ENCODE peak calls at places on chromosomes 4 and X, in five cellular contexts. A, Y, C, P and F are unnamed samples.
A peak's percentile ranks its signal among the peaks of the same experiment; 100 is the strongest.

GRCh38 chr4:46123872-46124755 is at the start of gene GABRG1:
- DNase-seq in A (no peak), Y (no peak), C (no peak), P (no peak), F (no peak)

GRCh38 chrX:53320543-53321215 is 39.3 kb upstream of the IQSEC2 start:
- DNase-seq in A (no peak), Y (no peak), C (no peak), P (no peak), F (no peak)

GRCh38 chr4:23068756-23069155 is 376.0 kb downstream of the GBA3 start:
- DNase-seq in A (no peak), Y (no peak), C (no peak), P (no peak), F (no peak)

GRCh38 chr4:47862297-47862696 is 24.4 kb upstream of the CORIN start:
- DNase-seq in A (no peak), Y (peak; percentile 80), C (peak; percentile 72), P (no peak), F (no peak)

GRCh38 chrX:76279007-76279406 is 106.1 kb downstream of the PBDC1 start:
- DNase-seq in A (peak; percentile 36), Y (peak; percentile 9), C (peak; percentile 39), P (peak; percentile 24), F (no peak)

GRCh38 chr4:10577495-10577894 is 107.1 kb downstream of the CLNK start:
- DNase-seq in A (no peak), Y (no peak), C (no peak), P (no peak), F (no peak)

GRCh38 chr4:144649646-144650045 is 3.7 kb downstream of the HHIP start:
- DNase-seq in A (no peak), Y (no peak), C (no peak), P (no peak), F (no peak)

GRCh38 chrX:10178866-10179463 is 22.2 kb downstream of the CLCN4 start:
- DNase-seq in A (no peak), Y (no peak), C (no peak), P (no peak), F (no peak)

GRCh38 chrX:154349979-154350378 is 24.5 kb downstream of the FLNA start:
- DNase-seq in A (no peak), Y (no peak), C (no peak), P (no peak), F (no peak)

GRCh38 chr4:71247706-71248105 is 91.1 kb upstream of the SLC4A4 start:
- DNase-seq in A (no peak), Y (no peak), C (no peak), P (no peak), F (no peak)

GRCh38 chr4:71255966-71256365 is 82.9 kb upstream of the SLC4A4 start:
- DNase-seq in A (no peak), Y (no peak), C (no peak), P (no peak), F (no peak)

GRCh38 chr4:71254451-71255012 is 84.3 kb upstream of the SLC4A4 start:
- DNase-seq in A (no peak), Y (no peak), C (no peak), P (no peak), F (no peak)

DNA sequence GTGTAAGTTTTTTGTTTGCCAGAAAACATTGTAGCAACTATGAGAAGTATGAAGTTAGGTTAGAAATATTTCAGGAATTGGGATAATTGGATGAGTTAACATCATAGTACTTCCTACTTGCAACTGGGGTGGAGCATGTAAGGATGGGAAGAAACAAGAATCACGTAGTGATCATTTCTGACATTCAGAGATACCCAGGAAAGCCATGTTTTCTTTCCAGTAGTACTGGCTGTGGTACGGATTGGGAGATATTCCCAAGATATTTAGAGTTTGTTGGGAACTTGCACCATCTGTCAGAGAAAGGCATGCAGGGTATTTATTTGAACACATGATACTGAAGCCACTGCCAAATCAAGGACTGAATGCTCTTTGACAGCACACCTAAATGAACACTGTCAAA is 87.6 kb upstream of the SLC4A4 start:
- DNase-seq in A (no peak), Y (peak; percentile 70), C (no peak), P (no peak), F (peak; percentile 78)
- H3K4me3 ChIP-seq in A (no peak overlapping the region), Y (no peak overlapping the region), C (no peak overlapping the region), P (no peak overlapping the region), F (no peak overlapping the region)

DNA sequence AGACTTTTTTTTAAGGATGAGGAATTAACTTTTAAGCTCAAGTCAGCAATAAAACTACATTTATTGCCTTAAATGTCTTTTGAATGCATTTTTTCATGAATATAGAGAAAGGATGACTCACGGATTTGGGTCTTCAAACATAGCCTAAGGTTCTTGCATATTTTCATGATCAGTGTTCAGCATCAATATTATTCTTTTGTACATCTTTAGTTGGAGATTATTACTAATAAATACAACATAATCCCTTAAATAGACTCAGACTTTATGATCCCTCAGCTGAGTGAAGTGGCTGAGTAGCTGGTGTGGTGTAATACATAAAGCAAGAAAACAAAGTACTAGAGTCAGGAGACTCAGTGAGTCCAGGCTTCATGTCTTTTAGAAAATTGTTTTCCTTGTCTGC is 78.2 kb upstream of the UNC5C start:
- DNase-seq in A (no peak), Y (no peak), C (peak; percentile 41), P (no peak), F (no peak)
- H3K27me3 ChIP-seq in A (no peaks in the 10 kb centered on the region), Y (no peaks in the 10 kb centered on the region), C (no peaks in the 10 kb centered on the region), P (no peaks in the 10 kb centered on the region), F (no peaks in the 10 kb centered on the region)

DNA sequence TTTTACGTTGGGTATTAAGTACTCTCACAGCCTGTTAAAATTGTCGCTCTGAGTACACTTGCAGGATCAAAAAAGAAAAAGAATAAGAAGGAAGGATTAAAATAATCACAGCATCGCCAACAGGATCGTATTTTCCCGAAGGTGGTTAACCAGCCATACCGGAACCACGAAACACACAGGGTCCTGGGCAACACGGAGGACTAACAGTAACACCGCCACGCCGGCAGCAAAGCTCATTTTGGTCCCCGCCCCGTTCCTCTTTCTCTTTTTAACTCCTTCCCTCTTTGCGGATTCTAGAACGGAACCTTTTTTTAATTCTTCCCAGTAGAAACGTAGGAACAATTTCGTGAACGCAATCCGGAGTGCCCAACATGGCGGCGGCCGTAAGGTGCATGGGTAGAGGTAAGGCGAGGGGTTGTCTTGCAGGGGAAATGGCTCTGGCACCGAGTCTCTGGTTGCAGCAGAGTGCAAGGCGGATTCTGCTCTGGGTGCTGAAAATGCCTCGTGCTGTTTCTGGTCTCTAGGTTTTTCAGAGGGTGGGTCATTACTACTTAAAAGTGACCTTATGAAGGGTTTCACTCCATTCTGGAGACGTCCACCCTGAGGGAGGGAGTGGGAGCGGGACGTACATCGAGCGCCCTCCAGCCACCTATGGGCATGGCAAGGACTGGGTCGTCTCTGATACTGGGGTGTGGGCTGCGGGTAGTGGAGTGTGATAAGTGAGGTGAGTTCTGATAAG is at the start of gene MRPL1:
- DNase-seq in A (peak; percentile 88), Y (peak; percentile 92), C (peak; percentile 94), P (peak; percentile 89), F (peak; percentile 77)
- TF ChIP-seq CTCF in A (no peak), Y (no peak), C (no peak), P (peak; percentile 13), F (no peak)

GRCh38 chr4:117545042-117545441 is 459.7 kb upstream of the TRAM1L1 start:
- DNase-seq in A (no peak), Y (peak; percentile 2), C (no peak), P (no peak), F (no peak)
- H3K4me3 ChIP-seq in A (no peak overlapping the region), Y (no peak overlapping the region), C (no peak overlapping the region), P (no peak overlapping the region), F (no peak overlapping the region)

GRCh38 chrX:97482901-97483300 is 599.2 kb downstream of the RPA4 start:
- DNase-seq in A (no peak), Y (no peak), C (no peak), P (no peak), F (no peak)
- H3K27me3 ChIP-seq in A (no peaks in the 10 kb centered on the region), Y (no peaks in the 10 kb centered on the region), C (no peaks in the 10 kb centered on the region), P (no peaks in the 10 kb centered on the region), F (no peaks in the 10 kb centered on the region)

GRCh38 chr4:7275490-7276154 is 83.3 kb downstream of the SORCS2 start:
- DNase-seq in A (no peak), Y (no peak), C (no peak), P (no peak), F (no peak)
- TF ChIP-seq CTCF in A (no peak), Y (peak; percentile 9), C (peak; percentile 15), P (no peak), F (no peak)

GRCh38 chr4:146945556-146946374 is at the start of gene TTC29:
- DNase-seq in A (peak; percentile 97), Y (peak; percentile 69), C (peak; percentile 89), P (peak; percentile 89), F (peak; percentile 29)
- H3K4me3 ChIP-seq in A (peak within 1 kb of the TSS; percentile 41), Y (peak within 1 kb of the TSS; percentile 70), C (peak within 1 kb of the TSS; percentile 66), P (peak within 1 kb of the TSS; percentile 53), F (peak within 1 kb of the TSS; percentile 46)

GRCh38 chr4:84501721-84502267 is 2.7 kb upstream of the NKX6-1 start:
- DNase-seq in A (no peak), Y (no peak), C (no peak), P (no peak), F (no peak)
- H3K27me3 ChIP-seq in A (no peaks in the 10 kb centered on the region), Y (peaks cover 58% of the 10 kb centered on the region), C (peaks cover 38% of the 10 kb centered on the region), P (peaks cover 100% of the 10 kb centered on the region), F (peaks cover 56% of the 10 kb centered on the region)

GRCh38 chrX:26442340-26442739 is 226.4 kb downstream of the MAGEB5 start:
- DNase-seq in A (no peak), Y (no peak), C (peak; percentile 40), P (no peak), F (no peak)
- TF ChIP-seq CTCF in A (no peak), Y (peak; percentile 15), C (peak; percentile 64), P (no peak), F (peak; percentile 39)